ENCODE peak calls at places on chromosome 7, in six cellular contexts. One of them, this sample, is unnamed.

GRCh38 chr7:5352440-5353010 is 69.8 kb downstream of the SLC29A4 start:
- DNase-seq in bronchial epithelial cell: no peak
- DNase-seq in epithelial cell of esophagus: no peak
- DNase-seq in HCT116: no peak
- DNase-seq in NT2/D1: no peak
- DNase-seq in heart left ventricle: no peak
- DNase-seq in this sample: no peak

GRCh38 chr7:44107116-44107960 is 3.2 kb downstream of the AEBP1 start:
- DNase-seq in NT2/D1: no peak
- DNase-seq in epithelial cell of esophagus: no peak
- DNase-seq in HCT116: no peak
- DNase-seq in heart left ventricle: no peak
- DNase-seq in bronchial epithelial cell: no peak
- DNase-seq in this sample: no peak

GRCh38 chr7:77995717-77996116 is 197.1 kb downstream of the PHTF2 start:
- DNase-seq in heart left ventricle: no peak
- DNase-seq in epithelial cell of esophagus: no peak
- DNase-seq in bronchial epithelial cell: no peak
- DNase-seq in HCT116: no peak
- DNase-seq in NT2/D1: no peak
- DNase-seq in this sample: no peak

GRCh38 chr7:50644586-50644985 is 79.4 kb upstream of the DDC start:
- DNase-seq in NT2/D1: no peak
- DNase-seq in epithelial cell of esophagus: no peak
- DNase-seq in HCT116: no peak
- DNase-seq in bronchial epithelial cell: no peak
- DNase-seq in heart left ventricle: no peak
- DNase-seq in this sample: no peak

GRCh38 chr7:24135003-24135817 is 148.8 kb upstream of the NPY start:
- DNase-seq in epithelial cell of esophagus: no peak
- DNase-seq in bronchial epithelial cell: no peak
- DNase-seq in NT2/D1: no peak
- DNase-seq in HCT116: no peak
- DNase-seq in heart left ventricle: no peak
- DNase-seq in this sample: no peak

GRCh38 chr7:137485818-137486217 is 142.3 kb upstream of the PTN start:
- DNase-seq in heart left ventricle: no peak
- DNase-seq in NT2/D1: no peak
- DNase-seq in bronchial epithelial cell: no peak
- DNase-seq in epithelial cell of esophagus: no peak
- DNase-seq in HCT116: no peak
- DNase-seq in this sample: no peak

GRCh38 chr7:11743016-11743415 is 89.0 kb downstream of the THSD7A start:
- DNase-seq in NT2/D1: no peak
- DNase-seq in epithelial cell of esophagus: no peak
- DNase-seq in heart left ventricle: no peak
- DNase-seq in bronchial epithelial cell: no peak
- DNase-seq in HCT116: no peak
- DNase-seq in this sample: no peak

GRCh38 chr7:33757563-33758165 is 147.7 kb upstream of the BMPER start:
- DNase-seq in NT2/D1: peak; percentile 28
- DNase-seq in epithelial cell of esophagus: peak; percentile 62
- DNase-seq in bronchial epithelial cell: peak; percentile 45
- DNase-seq in HCT116: no peak
- DNase-seq in heart left ventricle: no peak
- DNase-seq in this sample: peak; percentile 66

GRCh38 chr7:100364480-100364879 is 6.6 kb downstream of the PILRB start:
- DNase-seq in bronchial epithelial cell: no peak
- DNase-seq in NT2/D1: no peak
- DNase-seq in heart left ventricle: no peak
- DNase-seq in epithelial cell of esophagus: no peak
- DNase-seq in HCT116: no peak
- DNase-seq in this sample: no peak

GRCh38 chr7:11212080-11212711 is 238.5 kb downstream of the PHF14 start:
- DNase-seq in heart left ventricle: peak; percentile 35
- DNase-seq in bronchial epithelial cell: peak; percentile 61
- DNase-seq in NT2/D1: peak; percentile 80
- DNase-seq in HCT116: peak; percentile 42
- DNase-seq in epithelial cell of esophagus: peak; percentile 72
- DNase-seq in this sample: peak; percentile 73

GRCh38 chr7:103413407-103413806 is 32.6 kb downstream of the SLC26A5 start:
- DNase-seq in bronchial epithelial cell: no peak
- DNase-seq in HCT116: no peak
- DNase-seq in heart left ventricle: no peak
- DNase-seq in epithelial cell of esophagus: no peak
- DNase-seq in NT2/D1: no peak
- DNase-seq in this sample: no peak

GRCh38 chr7:24880886-24881285 is 99.1 kb downstream of the OSBPL3 start:
- DNase-seq in heart left ventricle: no peak
- DNase-seq in bronchial epithelial cell: no peak
- DNase-seq in epithelial cell of esophagus: no peak
- DNase-seq in NT2/D1: no peak
- DNase-seq in HCT116: no peak
- DNase-seq in this sample: no peak

GRCh38 chr7:89200758-89201157 is 405.2 kb upstream of the TEX47 start:
- DNase-seq in heart left ventricle: no peak
- DNase-seq in bronchial epithelial cell: no peak
- DNase-seq in HCT116: no peak
- DNase-seq in NT2/D1: no peak
- DNase-seq in epithelial cell of esophagus: no peak
- DNase-seq in this sample: no peak

GRCh38 chr7:53835301-53835700 is 706.9 kb upstream of the VSTM2A start:
- DNase-seq in heart left ventricle: no peak
- DNase-seq in NT2/D1: peak; percentile 20
- DNase-seq in epithelial cell of esophagus: no peak
- DNase-seq in HCT116: no peak
- DNase-seq in bronchial epithelial cell: no peak
- DNase-seq in this sample: no peak

GRCh38 chr7:34900891-34901493 is 136.3 kb downstream of the DPY19L1 start:
- DNase-seq in HCT116: peak; percentile 32
- DNase-seq in epithelial cell of esophagus: peak; percentile 12
- DNase-seq in bronchial epithelial cell: no peak
- DNase-seq in NT2/D1: peak; percentile 50
- DNase-seq in heart left ventricle: peak; percentile 70
- DNase-seq in this sample: no peak

GRCh38 chr7:135877799-135878198 is 99.4 kb downstream of the MTPN start:
- DNase-seq in HCT116: no peak
- DNase-seq in heart left ventricle: no peak
- DNase-seq in epithelial cell of esophagus: peak; percentile 99
- DNase-seq in bronchial epithelial cell: peak; percentile 97
- DNase-seq in NT2/D1: no peak
- DNase-seq in this sample: peak; percentile 42

GRCh38 chr7:86942995-86943394 is 116.5 kb downstream of the ELAPOR2 start:
- DNase-seq in HCT116: no peak
- DNase-seq in heart left ventricle: no peak
- DNase-seq in NT2/D1: no peak
- DNase-seq in epithelial cell of esophagus: no peak
- DNase-seq in bronchial epithelial cell: no peak
- DNase-seq in this sample: no peak

GRCh38 chr7:72123913-72124312 is 288.2 kb downstream of the CALN1 start:
- DNase-seq in bronchial epithelial cell: no peak
- DNase-seq in epithelial cell of esophagus: no peak
- DNase-seq in HCT116: no peak
- DNase-seq in NT2/D1: no peak
- DNase-seq in heart left ventricle: no peak
- DNase-seq in this sample: no peak

GRCh38 chr7:76220185-76221057 is 18.7 kb downstream of the SRRM3 start:
- DNase-seq in heart left ventricle: no peak
- DNase-seq in bronchial epithelial cell: no peak
- DNase-seq in NT2/D1: peak; percentile 67
- DNase-seq in epithelial cell of esophagus: peak; percentile 29
- DNase-seq in HCT116: no peak
- DNase-seq in this sample: peak; percentile 19

GRCh38 chr7:29806131-29806792 is at the start of gene WIPF3:
- DNase-seq in bronchial epithelial cell: no peak
- DNase-seq in HCT116: peak; percentile 7
- DNase-seq in NT2/D1: peak; percentile 44
- DNase-seq in heart left ventricle: peak; percentile 59
- DNase-seq in epithelial cell of esophagus: peak; percentile 15
- DNase-seq in this sample: no peak

GRCh38 chr7:1845536-1846311 is 175.6 kb downstream of the ELFN1 start:
- DNase-seq in heart left ventricle: peak; percentile 12
- DNase-seq in NT2/D1: no peak
- DNase-seq in bronchial epithelial cell: no peak
- DNase-seq in epithelial cell of esophagus: no peak
- DNase-seq in HCT116: no peak
- DNase-seq in this sample: no peak

GRCh38 chr7:35537067-35538023 is 157.6 kb downstream of the HERPUD2 start:
- DNase-seq in epithelial cell of esophagus: peak; percentile 68
- DNase-seq in HCT116: peak; percentile 53
- DNase-seq in heart left ventricle: peak; percentile 86
- DNase-seq in bronchial epithelial cell: peak; percentile 46
- DNase-seq in NT2/D1: peak; percentile 79
- DNase-seq in this sample: peak; percentile 64

GRCh38 chr7:114589436-114589835 is 174.8 kb downstream of the FOXP2 start:
- DNase-seq in HCT116: no peak
- DNase-seq in heart left ventricle: no peak
- DNase-seq in epithelial cell of esophagus: peak; percentile 5
- DNase-seq in NT2/D1: no peak
- DNase-seq in bronchial epithelial cell: no peak
- DNase-seq in this sample: no peak

GRCh38 chr7:111844904-111845662 is 282.8 kb upstream of the IMMP2L start:
- DNase-seq in NT2/D1: no peak
- DNase-seq in HCT116: no peak
- DNase-seq in bronchial epithelial cell: no peak
- DNase-seq in heart left ventricle: no peak
- DNase-seq in epithelial cell of esophagus: no peak
- DNase-seq in this sample: no peak

GRCh38 chr7:100190059-100190711 is 12.5 kb downstream of the STAG3 start:
- DNase-seq in HCT116: peak; percentile 42
- DNase-seq in bronchial epithelial cell: peak; percentile 39
- DNase-seq in NT2/D1: no peak
- DNase-seq in heart left ventricle: no peak
- DNase-seq in epithelial cell of esophagus: peak; percentile 47
- DNase-seq in this sample: peak; percentile 58

GRCh38 chr7:87059525-87060287 is at the start of gene ELAPOR2:
- DNase-seq in heart left ventricle: peak; percentile 81
- DNase-seq in bronchial epithelial cell: peak; percentile 10
- DNase-seq in epithelial cell of esophagus: peak; percentile 62
- DNase-seq in NT2/D1: peak; percentile 51
- DNase-seq in HCT116: peak; percentile 36
- DNase-seq in this sample: peak; percentile 13

GRCh38 chr7:137130751-137131158 is 212.8 kb downstream of the PTN start:
- DNase-seq in epithelial cell of esophagus: peak; percentile 95
- DNase-seq in NT2/D1: no peak
- DNase-seq in HCT116: no peak
- DNase-seq in heart left ventricle: no peak
- DNase-seq in bronchial epithelial cell: peak; percentile 99
- DNase-seq in this sample: peak; percentile 83

GRCh38 chr7:157975401-157976372 is 611.9 kb downstream of the PTPRN2 start:
- DNase-seq in HCT116: no peak
- DNase-seq in NT2/D1: no peak
- DNase-seq in epithelial cell of esophagus: no peak
- DNase-seq in heart left ventricle: no peak
- DNase-seq in bronchial epithelial cell: no peak
- DNase-seq in this sample: no peak

GRCh38 chr7:63114371-63114985 is 884.2 kb upstream of the ZNF722 start:
- DNase-seq in epithelial cell of esophagus: no peak
- DNase-seq in bronchial epithelial cell: no peak
- DNase-seq in HCT116: no peak
- DNase-seq in heart left ventricle: no peak
- DNase-seq in NT2/D1: no peak
- DNase-seq in this sample: no peak
- H3K4me3 ChIP-seq in epithelial cell of esophagus: no peak overlapping the region
- H3K4me3 ChIP-seq in bronchial epithelial cell: no peak overlapping the region
- H3K4me3 ChIP-seq in HCT116: no peak overlapping the region
- H3K4me3 ChIP-seq in heart left ventricle: no peak overlapping the region
- H3K4me3 ChIP-seq in NT2/D1: no peak overlapping the region
- H3K4me3 ChIP-seq in this sample: no peak overlapping the region

DNA sequence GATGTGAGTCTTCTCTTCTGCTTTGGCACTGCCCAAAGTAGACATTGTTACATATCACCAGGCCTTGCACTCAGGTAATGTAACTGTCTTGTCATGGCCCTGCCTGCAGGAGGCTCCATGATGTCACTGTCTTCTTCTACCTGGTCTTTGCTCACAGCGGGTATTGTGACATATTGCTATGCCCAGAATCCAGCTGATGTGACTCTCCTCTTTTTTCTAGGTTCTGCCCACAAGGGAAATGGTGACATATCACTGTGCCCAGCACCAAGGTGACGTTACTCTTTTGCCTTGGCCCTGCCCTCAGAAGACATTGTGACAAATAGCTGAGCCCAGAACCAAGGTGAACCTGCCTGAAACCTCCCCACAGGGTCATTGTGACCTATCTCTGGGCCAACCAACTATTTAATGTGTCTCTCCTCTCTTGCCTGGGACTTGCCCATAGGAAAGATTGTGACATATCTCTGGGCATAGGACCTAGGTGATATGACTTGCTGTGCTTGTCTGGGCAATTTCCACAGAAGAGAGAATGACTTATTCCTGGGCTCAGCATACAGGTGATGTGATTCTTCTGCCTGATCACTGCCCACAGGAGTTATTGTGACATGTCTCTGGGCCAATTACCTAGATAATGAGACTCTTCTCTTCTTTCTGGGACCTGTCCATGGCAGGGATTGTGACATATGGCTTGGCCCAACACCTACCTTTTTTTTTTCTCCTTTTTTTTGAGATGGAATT is 26.5 kb upstream of the ZNF107 start:
- DNase-seq in epithelial cell of esophagus: peak; percentile 79
- DNase-seq in NT2/D1: no peak
- DNase-seq in bronchial epithelial cell: peak; percentile 61
- DNase-seq in heart left ventricle: no peak
- DNase-seq in HCT116: no peak
- DNase-seq in this sample: no peak
- H3K4me3 ChIP-seq in epithelial cell of esophagus: no peak overlapping the region
- H3K4me3 ChIP-seq in NT2/D1: no peak overlapping the region
- H3K4me3 ChIP-seq in bronchial epithelial cell: no peak overlapping the region
- H3K4me3 ChIP-seq in heart left ventricle: no peak overlapping the region
- H3K4me3 ChIP-seq in HCT116: no peak overlapping the region
- H3K4me3 ChIP-seq in this sample: no peak overlapping the region

DNA sequence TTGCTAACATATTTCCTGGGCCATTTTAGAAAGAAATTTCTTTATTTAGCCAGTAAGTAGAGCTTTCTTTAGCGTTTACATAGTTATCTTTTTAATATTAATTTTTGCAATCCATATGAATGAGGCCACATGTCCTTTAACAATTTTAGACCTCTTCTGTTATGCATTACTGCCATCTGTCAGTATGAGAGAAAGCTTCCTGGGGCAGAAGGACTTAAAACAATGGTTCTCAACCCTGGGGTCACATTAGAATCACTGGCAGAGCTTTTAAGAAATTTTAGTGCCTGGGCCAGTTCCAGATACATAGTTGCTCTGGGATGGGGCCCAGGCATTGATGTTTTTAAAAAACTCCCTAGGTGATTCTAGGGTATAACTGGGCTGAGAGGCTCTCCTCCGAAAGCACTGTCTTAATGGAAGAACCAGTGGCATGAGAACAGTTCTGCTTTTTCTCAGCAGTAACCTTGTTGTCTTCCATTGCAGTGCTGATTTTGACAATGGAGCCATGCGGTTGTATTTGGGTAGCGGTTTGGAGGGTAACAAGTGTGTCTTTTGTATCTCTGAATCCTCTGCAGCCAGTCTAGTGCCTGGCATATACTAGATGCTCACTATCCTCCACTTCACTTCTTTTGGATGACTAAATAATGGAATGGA is 226.9 kb downstream of the AUTS2 start:
- DNase-seq in bronchial epithelial cell: no peak
- DNase-seq in NT2/D1: no peak
- DNase-seq in heart left ventricle: no peak
- DNase-seq in epithelial cell of esophagus: no peak
- DNase-seq in HCT116: no peak
- DNase-seq in this sample: no peak
- H3K4me3 ChIP-seq in bronchial epithelial cell: no peak overlapping the region
- H3K4me3 ChIP-seq in NT2/D1: no peak overlapping the region
- H3K4me3 ChIP-seq in heart left ventricle: no peak overlapping the region
- H3K4me3 ChIP-seq in epithelial cell of esophagus: no peak overlapping the region
- H3K4me3 ChIP-seq in HCT116: no peak overlapping the region
- H3K4me3 ChIP-seq in this sample: no peak overlapping the region

GRCh38 chr7:106176414-106177294 is 64.5 kb upstream of the SYPL1 start:
- DNase-seq in NT2/D1: peak; percentile 91
- DNase-seq in heart left ventricle: peak; percentile 87
- DNase-seq in bronchial epithelial cell: peak; percentile 53
- DNase-seq in epithelial cell of esophagus: peak; percentile 72
- DNase-seq in HCT116: peak; percentile 51
- DNase-seq in this sample: peak; percentile 80
- H3K4me3 ChIP-seq in NT2/D1: no peak overlapping the region
- H3K4me3 ChIP-seq in heart left ventricle: no peak overlapping the region
- H3K4me3 ChIP-seq in bronchial epithelial cell: no peak overlapping the region
- H3K4me3 ChIP-seq in epithelial cell of esophagus: no peak overlapping the region
- H3K4me3 ChIP-seq in HCT116: no peak overlapping the region
- H3K4me3 ChIP-seq in this sample: no peak overlapping the region